ENCODE peak calls at places on chromosomes 16 and 17, in seven cellular contexts. B is C1 segment of cervical spinal cord, X is lung, I is PC-9, M is NCI-H1417 treated with DMSO at 0.1 percent for 48 hours, J is heart right ventricle, D is AG04450. O is an unnamed sample.

GRCh38 chr17:40825596-40825995 is 3.2 kb upstream of the KRT10 start:
- DNase-seq in B (no peak), X (no peak), I (no peak), M (no peak), J (no peak), D (no peak), O (no peak)

GRCh38 chr16:66265106-66265415 is 101.4 kb upstream of the CDH5 start:
- DNase-seq in B (no peak), X (no peak), I (no peak), M (no peak), J (no peak), D (no peak), O (no peak)

GRCh38 chr17:76079577-76080206 is 710 bp downstream of the ZACN start:
- DNase-seq in B (no peak), X (no peak), I (no peak), M (no peak), J (no peak), D (no peak), O (no peak)

GRCh38 chr16:74778646-74779045 is 4.0 kb upstream of the FA2H start:
- DNase-seq in B (no peak), X (no peak), I (no peak), M (no peak), J (no peak), D (no peak), O (no peak)

GRCh38 chr17:65514541-65514940 is 46.9 kb downstream of the AXIN2 start:
- DNase-seq in B (peak; percentile 9), X (no peak), I (no peak), M (no peak), J (no peak), D (no peak), O (no peak)

GRCh38 chr16:86982347-86982596 is 334.9 kb downstream of the C16orf95 start:
- DNase-seq in B (no peak), X (no peak), I (no peak), M (no peak), J (no peak), D (no peak), O (no peak)

GRCh38 chr17:80650751-80651173 is 106.1 kb downstream of the RPTOR start:
- DNase-seq in B (no peak), X (no peak), I (no peak), M (no peak), J (no peak), D (no peak), O (no peak)

GRCh38 chr16:69406780-69407331 is 17.6 kb upstream of the CYB5B start:
- DNase-seq in B (no peak), X (no peak), I (peak; percentile 64), M (no peak), J (no peak), D (no peak), O (no peak)

GRCh38 chr16:73319747-73320146 is 271.8 kb upstream of the ZFHX3 start:
- DNase-seq in B (no peak), X (no peak), I (no peak), M (no peak), J (no peak), D (no peak), O (no peak)

GRCh38 chr17:869067-869466 is 86.9 kb downstream of the MRM3 start:
- DNase-seq in B (no peak), X (no peak), I (no peak), M (no peak), J (peak; percentile 60), D (no peak), O (peak; percentile 71)

GRCh38 chr17:5883775-5884665 is 186.2 kb upstream of the WSCD1 start:
- DNase-seq in B (no peak), X (no peak), I (peak; percentile 53), M (no peak), J (no peak), D (no peak), O (no peak)

GRCh38 chr16:28863929-28864886 is 565 bp downstream of the SH2B1 start:
- DNase-seq in B (no peak), X (no peak), I (no peak), M (no peak), J (no peak), D (no peak), O (peak; percentile 49)

GRCh38 chr17:28193241-28193640 is 125.8 kb upstream of the TMEM97 start:
- DNase-seq in B (peak; percentile 8), X (peak; percentile 44), I (no peak), M (no peak), J (peak; percentile 16), D (no peak), O (peak; percentile 47)

GRCh38 chr17:82839617-82840292 is at the start of gene ZNF750:
- DNase-seq in B (no peak), X (no peak), I (peak; percentile 78), M (no peak), J (no peak), D (no peak), O (no peak)

GRCh38 chr16:52191533-52192134 is 355.3 kb downstream of the TOX3 start:
- DNase-seq in B (peak; percentile 34), X (peak; percentile 68), I (no peak), M (peak; percentile 55), J (peak; percentile 29), D (peak; percentile 36), O (peak; percentile 40)

GRCh38 chr16:23807028-23807427 is 28.8 kb upstream of the PRKCB start:
- DNase-seq in B (no peak), X (peak; percentile 29), I (no peak), M (no peak), J (no peak), D (no peak), O (no peak)

GRCh38 chr17:9488556-9488955 is 87.1 kb downstream of the STX8 start:
- DNase-seq in B (no peak), X (no peak), I (no peak), M (no peak), J (no peak), D (no peak), O (no peak)

GRCh38 chr17:68080411-68081150 is 45.0 kb downstream of the KPNA2 start:
- DNase-seq in B (no peak), X (no peak), I (no peak), M (no peak), J (no peak), D (no peak), O (no peak)

GRCh38 chr16:67158637-67159600 is 790 bp downstream of the TRADD start:
- DNase-seq in B (no peak), X (no peak), I (peak; percentile 54), M (no peak), J (no peak), D (no peak), O (peak; percentile 66)

GRCh38 chr17:2961446-2961845 is 102.0 kb downstream of the OR1D5 start:
- DNase-seq in B (no peak), X (no peak), I (no peak), M (no peak), J (no peak), D (no peak), O (no peak)

GRCh38 chr17:10156579-10157488 is 41.6 kb downstream of the GAS7 start:
- DNase-seq in B (peak; percentile 64), X (peak; percentile 57), I (no peak), M (no peak), J (peak; percentile 20), D (no peak), O (peak; percentile 51)

GRCh38 chr16:27761816-27762215 is 211.9 kb downstream of the KATNIP start:
- DNase-seq in B (no peak), X (no peak), I (no peak), M (no peak), J (no peak), D (no peak), O (no peak)

GRCh38 chr17:6574689-6575595 is 18.6 kb upstream of the PITPNM3 start:
- DNase-seq in B (peak; percentile 40), X (peak; percentile 52), I (no peak), M (no peak), J (peak; percentile 28), D (peak; percentile 16), O (peak; percentile 44)

GRCh38 chr16:74279805-74280204 is 16.8 kb upstream of the PSMD7 start:
- DNase-seq in B (no peak), X (no peak), I (no peak), M (no peak), J (no peak), D (no peak), O (no peak)

GRCh38 chr17:76104140-76104895 is 731 bp upstream of the EXOC7 start:
- DNase-seq in B (no peak), X (no peak), I (no peak), M (no peak), J (no peak), D (no peak), O (no peak)

GRCh38 chr16:79653337-79654000 is 52.9 kb upstream of the MAF start:
- DNase-seq in B (no peak), X (peak; percentile 43), I (no peak), M (no peak), J (peak; percentile 75), D (no peak), O (peak; percentile 81)

GRCh38 chr17:40559954-40560591 is 5.2 kb downstream of the CCR7 start:
- DNase-seq in B (peak; percentile 61), X (peak; percentile 92), I (peak; percentile 79), M (peak; percentile 60), J (peak; percentile 89), D (peak; percentile 89), O (peak; percentile 90)

GRCh38 chr16:78307824-78308528 is 208.5 kb downstream of the WWOX start:
- DNase-seq in B (no peak), X (no peak), I (peak; percentile 49), M (no peak), J (no peak), D (no peak), O (no peak)

GRCh38 chr16:14301150-14302030 is 230.3 kb downstream of the MRTFB start:
- DNase-seq in B (no peak), X (no peak), I (peak; percentile 73), M (no peak), J (peak; percentile 37), D (no peak), O (no peak)

GRCh38 chr17:59914274-59914854 is 21.4 kb downstream of the RPS6KB1 start:
- DNase-seq in B (no peak), X (no peak), I (no peak), M (no peak), J (no peak), D (no peak), O (no peak)

GRCh38 chr17:79075433-79075805 is 795 bp downstream of the ENGASE start:
- DNase-seq in B (no peak), X (no peak), I (no peak), M (no peak), J (no peak), D (no peak), O (no peak)

GRCh38 chr17:45018514-45019176 is 32.8 kb downstream of the DCAKD start:
- DNase-seq in B (no peak), X (no peak), I (no peak), M (no peak), J (peak; percentile 41), D (no peak), O (peak; percentile 39)

GRCh38 chr17:63816669-63817068 is 10.6 kb upstream of the PSMC5 start:
- DNase-seq in B (no peak), X (no peak), I (no peak), M (no peak), J (no peak), D (peak; percentile 23), O (no peak)

GRCh38 chr16:3074860-3075545 is 9.6 kb downstream of the IL32 start:
- DNase-seq in B (no peak), X (no peak), I (no peak), M (no peak), J (no peak), D (no peak), O (peak; percentile 44)

GRCh38 chr17:40307691-40308289 is 1.2 kb upstream of the RARA start:
- DNase-seq in B (no peak), X (no peak), I (no peak), M (no peak), J (no peak), D (no peak), O (no peak)

GRCh38 chr17:44831270-44831770 is 1.2 kb upstream of the GJC1 start:
- DNase-seq in B (no peak), X (no peak), I (no peak), M (no peak), J (no peak), D (no peak), O (no peak)

GRCh38 chr17:61997649-61998048 is 67.4 kb downstream of the MED13 start:
- DNase-seq in B (no peak), X (no peak), I (no peak), M (no peak), J (no peak), D (no peak), O (no peak)

GRCh38 chr16:19980866-19981265 is 92.8 kb downstream of the GPR139 start:
- DNase-seq in B (no peak), X (no peak), I (no peak), M (no peak), J (no peak), D (no peak), O (no peak)

O was measured in left ventricle myocardium superior.